ENCODE peak calls at places on chromosomes 16 and 17, in six cellular contexts. W is IMR-90; Q is body of pancreas; P is CD4-positive, alpha-beta T cell; F is RWPE1; U is ascending aorta. R is an unnamed sample.

GRCh38 chr16:6916946-6917345 is 415.7 kb upstream of the RBFOX1 start:
- DNase-seq in W (no peak), Q (no peak), P (no peak), F (no peak), U (no peak), R (no peak)

GRCh38 chr16:89067677-89068076 is 26.0 kb upstream of the ACSF3 start:
- DNase-seq in W (no peak), Q (no peak), P (no peak), F (no peak), U (no peak), R (no peak)

GRCh38 chr17:46841561-46842379 is 9.6 kb upstream of the WNT9B start:
- DNase-seq in W (no peak), Q (no peak), P (no peak), F (no peak), U (no peak), R (no peak)

GRCh38 chr16:63061319-63061718 is 1025.1 kb upstream of the CDH8 start:
- DNase-seq in W (no peak), Q (no peak), P (no peak), F (no peak), U (no peak), R (no peak)

GRCh38 chr16:49936791-49937190 is 80.9 kb upstream of the ZNF423 start:
- DNase-seq in W (no peak), Q (no peak), P (no peak), F (no peak), U (no peak), R (no peak)

GRCh38 chr17:13600475-13601316 is 1.0 kb downstream of the HS3ST3A1 start:
- DNase-seq in W (peak; percentile 25), Q (no peak), P (no peak), F (no peak), U (no peak), R (no peak)

GRCh38 chr17:77466140-77466539 is 325.4 kb downstream of the SEC14L1 start:
- DNase-seq in W (no peak), Q (no peak), P (no peak), F (no peak), U (no peak), R (no peak)

GRCh38 chr17:42740699-42741098 is 4.1 kb downstream of the EZH1 start:
- DNase-seq in W (no peak), Q (no peak), P (no peak), F (no peak), U (no peak), R (no peak)

GRCh38 chr17:2123467-2124251 is 68.8 kb downstream of the HIC1 start:
- DNase-seq in W (peak; percentile 34), Q (peak; percentile 38), P (no peak), F (no peak), U (no peak), R (no peak)

DNA sequence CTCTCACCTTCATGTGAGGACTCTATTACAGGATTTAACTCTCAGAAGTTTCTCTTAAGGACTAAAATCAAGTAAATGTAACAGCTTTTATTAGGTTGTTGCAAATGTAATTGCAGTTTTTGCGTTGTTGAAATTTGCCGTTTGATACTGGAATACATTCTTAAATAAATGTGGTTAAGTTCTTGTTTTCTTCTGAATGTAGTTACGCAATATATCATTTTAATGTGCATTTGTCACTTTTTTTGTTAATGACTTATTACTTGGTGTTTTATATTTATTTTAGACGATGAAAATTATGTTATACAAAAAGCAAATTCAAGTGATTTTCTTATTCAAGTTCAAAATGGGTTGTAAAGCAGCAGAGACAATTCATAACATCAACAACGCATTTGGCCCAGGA is 76.3 kb downstream of the TTC19 start:
- DNase-seq in W (no peak), Q (no peak), P (no peak), F (no peak), U (no peak), R (no peak)
- H3K27ac ChIP-seq in W (no peak overlapping the region), Q (no peak overlapping the region), P (no peak overlapping the region), F (no peak overlapping the region), U (no peak overlapping the region), R (no peak overlapping the region)

GRCh38 chr16:1961651-1962067 is 2.3 kb downstream of the NDUFB10 start:
- DNase-seq in W (no peak), Q (no peak), P (no peak), F (no peak), U (no peak), R (no peak)

GRCh38 chr16:1966460-1966859 is at the start of gene RNF151:
- DNase-seq in W (no peak), Q (no peak), P (no peak), F (no peak), U (no peak), R (no peak)

GRCh38 chr16:1964506-1965471 is at the start of gene RPS2:
- DNase-seq in W (peak; percentile 98), Q (peak; percentile 100), P (peak; percentile 98), F (peak; percentile 98), U (peak; percentile 94), R (peak; percentile 99)

GRCh38 chr16:1965610-1966009 is 984 bp upstream of the RPS2 start:
- DNase-seq in W (no peak), Q (no peak), P (no peak), F (no peak), U (no peak), R (no peak)

DNA sequence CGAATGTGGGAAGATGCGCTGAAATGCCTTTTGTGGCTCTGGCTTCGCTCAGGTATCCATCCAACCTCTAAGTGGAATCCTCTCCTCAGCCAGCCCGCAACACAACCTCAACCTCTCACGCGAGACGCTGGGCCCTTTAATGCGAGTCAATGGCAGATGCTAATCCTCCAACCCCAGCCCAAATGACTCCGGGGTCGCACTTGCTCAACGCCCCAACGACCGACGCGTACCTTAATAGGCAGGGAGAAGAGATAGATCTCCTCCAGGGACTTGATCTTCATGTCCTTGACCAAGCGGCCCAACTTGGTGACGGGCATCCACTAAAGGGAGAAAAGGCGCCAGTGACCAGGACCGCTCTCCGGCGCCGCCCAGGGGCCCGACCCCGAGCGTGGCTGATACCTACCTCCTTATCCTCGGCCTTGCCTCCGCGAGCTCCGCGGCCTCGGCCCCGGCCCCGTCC is 550 bp downstream of the RPS2 start:
- DNase-seq in W (no peak), Q (no peak), P (peak; percentile 28), F (no peak), U (no peak), R (no peak)
- H3K27ac ChIP-seq in W (peak overlapping the region; percentile 62), Q (peak overlapping the region; percentile 90), P (peak overlapping the region; percentile 99), F (peak overlapping the region; percentile 94), U (peak overlapping the region; percentile 99), R (peak overlapping the region; percentile 92)

DNA sequence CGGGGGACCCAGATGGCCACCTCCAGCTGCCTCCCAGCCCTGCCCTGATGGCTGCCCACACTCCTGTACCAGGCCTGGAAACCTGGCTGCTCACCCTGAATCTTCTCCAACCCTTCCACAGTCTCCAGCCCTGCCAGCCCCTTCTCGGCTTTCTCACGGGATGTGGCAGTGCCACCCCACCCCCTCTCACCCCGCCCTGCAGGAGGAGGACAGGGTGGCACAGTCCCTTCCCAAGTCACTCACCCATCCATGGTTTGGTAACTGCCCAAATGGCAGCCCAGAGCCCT is 14.2 kb downstream of the MYBBP1A start:
- DNase-seq in W (no peak), Q (no peak), P (no peak), F (no peak), U (no peak), R (no peak)
- H3K27ac ChIP-seq in W (no peak overlapping the region), Q (no peak overlapping the region), P (no peak overlapping the region), F (peak overlapping the region; percentile 49), U (no peak overlapping the region), R (peak overlapping the region; percentile 100)

GRCh38 chr17:50688168-50688719 is 19.5 kb downstream of the ANKRD40 start:
- DNase-seq in W (no peak), Q (no peak), P (no peak), F (no peak), U (no peak), R (no peak)

GRCh38 chr17:50689251-50689650 is 18.5 kb downstream of the ANKRD40 start:
- DNase-seq in W (peak; percentile 66), Q (no peak), P (no peak), F (no peak), U (no peak), R (no peak)

GRCh38 chr17:50685691-50686493 is 21.8 kb downstream of the ANKRD40 start:
- DNase-seq in W (no peak), Q (no peak), P (no peak), F (no peak), U (no peak), R (no peak)

GRCh38 chr17:50686494-50687199 is 21.1 kb downstream of the ANKRD40 start:
- DNase-seq in W (peak; percentile 61), Q (peak; percentile 93), P (no peak), F (peak; percentile 78), U (peak; percentile 61), R (no peak)

GRCh38 chr17:50687200-50688066 is 20.3 kb downstream of the ANKRD40 start:
- DNase-seq in W (no peak), Q (no peak), P (no peak), F (no peak), U (no peak), R (no peak)
- H3K27ac ChIP-seq in W (peak overlapping the region; percentile 33), Q (peak overlapping the region; percentile 98), P (no peak overlapping the region), F (peak overlapping the region; percentile 94), U (peak overlapping the region; percentile 89), R (no peak overlapping the region)

DNA sequence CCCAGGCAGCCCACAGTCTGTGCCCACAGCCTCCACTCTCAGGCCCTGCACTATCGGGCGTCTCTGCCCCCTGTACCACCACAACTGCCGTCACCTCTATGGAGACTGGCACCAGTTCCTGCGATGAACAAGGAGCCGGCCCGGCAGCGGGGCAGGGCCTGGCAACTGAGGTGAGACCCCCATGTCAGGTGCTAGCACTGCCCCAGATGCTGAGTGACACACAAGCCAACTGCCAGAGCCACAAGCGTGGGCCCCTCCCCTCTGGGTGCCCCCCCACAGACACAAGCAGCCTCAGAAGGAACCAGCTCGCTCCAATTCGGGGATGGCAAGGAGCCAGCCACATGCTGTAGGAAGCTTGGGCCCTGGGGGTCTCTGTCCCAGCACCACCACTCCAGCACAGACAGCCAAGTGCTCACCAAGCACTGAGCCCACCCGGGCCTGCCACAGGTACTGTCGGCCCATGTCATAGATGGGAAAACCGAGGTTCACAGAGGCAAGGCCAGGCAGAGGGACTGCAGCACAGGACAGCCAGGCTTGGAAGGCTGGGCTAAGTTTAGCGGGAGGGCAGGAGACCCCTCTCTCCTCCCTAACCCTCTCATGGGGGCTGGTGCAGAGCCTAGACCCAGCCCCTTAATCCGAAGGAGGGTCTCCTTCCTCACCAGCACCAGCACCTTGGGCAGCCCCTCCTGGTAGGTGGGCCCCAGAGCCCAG is 1.4 kb upstream of the PVALEF start:
- DNase-seq in W (no peak), Q (no peak), P (no peak), F (no peak), U (no peak), R (no peak)
- H3K27ac ChIP-seq in W (no peak overlapping the region), Q (peak overlapping the region; percentile 86), P (no peak overlapping the region), F (no peak overlapping the region), U (no peak overlapping the region), R (peak overlapping the region; percentile 98)